ENCODE peak calls at places on chromosomes 2 and 18, in six cellular contexts. One of them, this sample, is unnamed.

GRCh38 chr2:15647622-15648590 is 56.2 kb downstream of the DDX1 start:
- DNase-seq in hepatic stellate cell: no peak
- DNase-seq in NCI-H1092 treated with DMSO at 0.1 percent for 48 hours: no peak
- DNase-seq in amygdala: no peak
- DNase-seq in Right ventricle myocardium inferior: no peak
- DNase-seq in AG04450: no peak
- DNase-seq in this sample: no peak

GRCh38 chr2:212451786-212452200 is 86.8 kb downstream of the ERBB4 start:
- DNase-seq in hepatic stellate cell: peak
- DNase-seq in NCI-H1092 treated with DMSO at 0.1 percent for 48 hours: no peak
- DNase-seq in amygdala: no peak
- DNase-seq in Right ventricle myocardium inferior: no peak
- DNase-seq in AG04450: no peak
- DNase-seq in this sample: no peak

GRCh38 chr18:697771-698170 is 14.7 kb downstream of the ENOSF1 start:
- DNase-seq in hepatic stellate cell: no peak
- DNase-seq in NCI-H1092 treated with DMSO at 0.1 percent for 48 hours: no peak
- DNase-seq in amygdala: no peak
- DNase-seq in Right ventricle myocardium inferior: no peak
- DNase-seq in AG04450: no peak
- DNase-seq in this sample: no peak

GRCh38 chr18:55753643-55754255 is 165.8 kb upstream of the TCF4 start:
- DNase-seq in hepatic stellate cell: no peak
- DNase-seq in NCI-H1092 treated with DMSO at 0.1 percent for 48 hours: no peak
- DNase-seq in amygdala: no peak
- DNase-seq in Right ventricle myocardium inferior: no peak
- DNase-seq in AG04450: no peak
- DNase-seq in this sample: no peak

GRCh38 chr2:163802289-163802688 is 66.5 kb upstream of the FIGN start:
- DNase-seq in hepatic stellate cell: peak
- DNase-seq in NCI-H1092 treated with DMSO at 0.1 percent for 48 hours: no peak
- DNase-seq in amygdala: no peak
- DNase-seq in Right ventricle myocardium inferior: no peak
- DNase-seq in AG04450: no peak
- DNase-seq in this sample: no peak

GRCh38 chr2:217935245-217935879 is 67.4 kb downstream of the TNS1 start:
- DNase-seq in hepatic stellate cell: peak
- DNase-seq in NCI-H1092 treated with DMSO at 0.1 percent for 48 hours: no peak
- DNase-seq in amygdala: no peak
- DNase-seq in Right ventricle myocardium inferior: peak
- DNase-seq in AG04450: no peak
- DNase-seq in this sample: no peak

GRCh38 chr2:205198130-205198505 is 484.2 kb upstream of the NRP2 start:
- DNase-seq in hepatic stellate cell: peak
- DNase-seq in NCI-H1092 treated with DMSO at 0.1 percent for 48 hours: no peak
- DNase-seq in amygdala: no peak
- DNase-seq in Right ventricle myocardium inferior: no peak
- DNase-seq in AG04450: peak
- DNase-seq in this sample: no peak

GRCh38 chr18:53941601-53942335 is 282.7 kb downstream of the MBD2 start:
- DNase-seq in hepatic stellate cell: no peak
- DNase-seq in NCI-H1092 treated with DMSO at 0.1 percent for 48 hours: no peak
- DNase-seq in amygdala: no peak
- DNase-seq in Right ventricle myocardium inferior: no peak
- DNase-seq in AG04450: no peak
- DNase-seq in this sample: no peak

GRCh38 chr2:235495373-235496238 is 1.8 kb downstream of the AGAP1 start:
- DNase-seq in hepatic stellate cell: no peak
- DNase-seq in NCI-H1092 treated with DMSO at 0.1 percent for 48 hours: no peak
- DNase-seq in amygdala: no peak
- DNase-seq in Right ventricle myocardium inferior: no peak
- DNase-seq in AG04450: no peak
- DNase-seq in this sample: no peak

GRCh38 chr2:21041943-21042707 is 1.7 kb downstream of the APOB start:
- DNase-seq in hepatic stellate cell: no peak
- DNase-seq in NCI-H1092 treated with DMSO at 0.1 percent for 48 hours: no peak
- DNase-seq in amygdala: no peak
- DNase-seq in Right ventricle myocardium inferior: no peak
- DNase-seq in AG04450: no peak
- DNase-seq in this sample: no peak

This sample was measured in occipital lobe.